ENCODE peak calls at places on chromosomes 3 and 15, in ten cellular contexts. D is small intestine; S is IMR-90; E is HS-27A; W is HuH-7.5; U is lung microvascular endothelial cell; N is tibial artery; A is NCI-H524 treated with DMSO at 0.1 percent for 48 hours; V is stimulated activated CD8-positive, alpha-beta memory T cell treated with anti-CD3 and anti-CD28 coated beads, Interleukin-12 subunit alpha, Interleukin-12 subunit beta, amount 100 ng/mL, for 1 hour; R is kidney glomerular epithelial cell. C is an unnamed sample.

GRCh38 chr15:28974142-28974541 is 88.4 kb downstream of the APBA2 start:
- DNase-seq in D (peak), S (no peak), E (no peak), W (no peak), U (no peak), N (no peak), A (no peak), V (peak), R (no peak), C (no peak)

GRCh38 chr3:45325676-45326075 is 62.7 kb upstream of the LARS2 start:
- DNase-seq in D (no peak), S (no peak), E (no peak), W (no peak), U (no peak), N (no peak), A (no peak), V (no peak), R (no peak), C (no peak)

GRCh38 chr15:38555686-38556334 is 8.8 kb downstream of the RASGRP1 start:
- DNase-seq in D (no peak), S (peak), E (peak), W (no peak), U (no peak), N (no peak), A (peak), V (no peak), R (peak), C (no peak)

GRCh38 chr3:70779296-70779695 is 466.9 kb upstream of the MDFIC2 start:
- DNase-seq in D (no peak), S (no peak), E (no peak), W (no peak), U (no peak), N (no peak), A (no peak), V (no peak), R (no peak), C (no peak)

GRCh38 chr15:40937762-40938529 is 8.8 kb downstream of the DLL4 start:
- DNase-seq in D (peak), S (no peak), E (no peak), W (no peak), U (peak), N (no peak), A (no peak), V (no peak), R (peak), C (no peak)

GRCh38 chr3:45716790-45717336 is 27.7 kb downstream of the SACM1L start:
- DNase-seq in D (no peak), S (peak), E (no peak), W (no peak), U (no peak), N (no peak), A (no peak), V (no peak), R (no peak), C (no peak)

GRCh38 chr15:61644550-61644949 is 415.4 kb upstream of the RORA start:
- DNase-seq in D (no peak), S (no peak), E (no peak), W (no peak), U (peak), N (no peak), A (peak), V (no peak), R (no peak), C (no peak)

GRCh38 chr3:78604328-78604727 is 1163.5 kb downstream of the ROBO1 start:
- DNase-seq in D (no peak), S (peak), E (no peak), W (no peak), U (no peak), N (no peak), A (no peak), V (no peak), R (no peak), C (no peak)

GRCh38 chr15:26179906-26180305 is 316.8 kb upstream of the ATP10A start:
- DNase-seq in D (no peak), S (no peak), E (no peak), W (no peak), U (no peak), N (no peak), A (peak), V (no peak), R (no peak), C (peak)

GRCh38 chr3:4994144-4994730 is 15.0 kb downstream of the BHLHE40 start:
- DNase-seq in D (no peak), S (peak), E (no peak), W (no peak), U (no peak), N (no peak), A (no peak), V (no peak), R (peak), C (no peak)

GRCh38 chr3:74033366-74033765 is 408.6 kb upstream of the PDZRN3 start:
- DNase-seq in D (no peak), S (no peak), E (no peak), W (no peak), U (no peak), N (no peak), A (no peak), V (no peak), R (no peak), C (no peak)

GRCh38 chr3:171876651-171877272 is 33.6 kb downstream of the TMEM212 start:
- DNase-seq in D (no peak), S (peak), E (peak), W (no peak), U (no peak), N (no peak), A (no peak), V (no peak), R (peak), C (no peak)

GRCh38 chr3:156388469-156389150 is 166.3 kb downstream of the SSR3 start:
- DNase-seq in D (no peak), S (peak), E (peak), W (no peak), U (peak), N (no peak), A (no peak), V (no peak), R (no peak), C (no peak)

GRCh38 chr15:69049976-69050375 is 35.5 kb downstream of the NOX5 start:
- DNase-seq in D (no peak), S (no peak), E (no peak), W (no peak), U (no peak), N (no peak), A (no peak), V (no peak), R (no peak), C (no peak)

GRCh38 chr3:81302045-81302444 is 459.4 kb downstream of the GBE1 start:
- DNase-seq in D (peak), S (peak), E (no peak), W (peak), U (peak), N (no peak), A (no peak), V (no peak), R (peak), C (peak)

GRCh38 chr3:138460536-138461205 is 26.3 kb downstream of the ESYT3 start:
- DNase-seq in D (no peak), S (no peak), E (no peak), W (no peak), U (no peak), N (no peak), A (no peak), V (no peak), R (no peak), C (no peak)

GRCh38 chr15:91867581-91868026 is 14.1 kb downstream of the SLCO3A1 start:
- DNase-seq in D (no peak), S (peak), E (no peak), W (no peak), U (no peak), N (peak), A (no peak), V (no peak), R (peak), C (no peak)

GRCh38 chr3:138078901-138079344 is 36.5 kb downstream of the DZIP1L start:
- DNase-seq in D (no peak), S (peak), E (no peak), W (no peak), U (no peak), N (no peak), A (no peak), V (no peak), R (peak), C (no peak)

GRCh38 chr15:77004189-77004588 is 9.3 kb downstream of the PSTPIP1 start:
- DNase-seq in D (no peak), S (no peak), E (no peak), W (no peak), U (peak), N (peak), A (no peak), V (no peak), R (no peak), C (no peak)

GRCh38 chr15:58066042-58066867 is 744 bp upstream of the ALDH1A2 start:
- DNase-seq in D (peak), S (peak), E (peak), W (peak), U (peak), N (peak), A (no peak), V (peak), R (peak), C (peak)

GRCh38 chr3:56822501-56822900 is 20.8 kb upstream of the ARHGEF3 start:
- DNase-seq in D (no peak), S (no peak), E (no peak), W (no peak), U (no peak), N (no peak), A (no peak), V (no peak), R (no peak), C (no peak)

GRCh38 chr3:32440481-32441350 is 49.1 kb downstream of the CMTM7 start:
- DNase-seq in D (no peak), S (no peak), E (no peak), W (no peak), U (no peak), N (no peak), A (no peak), V (no peak), R (peak), C (no peak)